ENCODE peak calls at places on chromosomes 6 and 20, in six cellular contexts. I is neural crest cell, S is brain microvascular endothelial cell, Q is spleen, M is fibroblast of the aortic adventitia, N is pancreas. W is an unnamed sample.

GRCh38 chr20:1674990-1675389 is 17.4 kb upstream of the SIRPG start:
- DNase-seq in S (no peak), N (no peak), Q (no peak), I (no peak), M (no peak), W (no peak)

GRCh38 chr6:165662671-165663282 is at the start of gene PDE10A:
- DNase-seq in S (peak; percentile 44), I (peak; percentile 66), M (peak; percentile 63), Q (no peak), N (peak; percentile 63), W (no peak)

GRCh38 chr6:132960720-132961119 is 146.4 kb downstream of the RPS12 start:
- DNase-seq in Q (no peak), S (no peak), I (no peak), M (no peak), N (no peak), W (no peak)

GRCh38 chr20:33791959-33792597 is 19.1 kb upstream of the CHMP4B start:
- DNase-seq in M (peak; percentile 52), Q (peak; percentile 79), S (peak; percentile 60), I (peak; percentile 84), N (peak; percentile 73), W (peak; percentile 73)

GRCh38 chr6:89602136-89602535 is 36.4 kb downstream of the LYRM2 start:
- DNase-seq in Q (no peak), M (no peak), S (no peak), I (no peak), N (no peak), W (no peak)

GRCh38 chr20:50395258-50395729 is 114.9 kb upstream of the PTPN1 start:
- DNase-seq in I (no peak), N (no peak), Q (peak; percentile 85), S (peak; percentile 35), M (no peak), W (peak; percentile 87)

GRCh38 chr6:142693446-142693845 is 251.5 kb downstream of the HIVEP2 start:
- DNase-seq in Q (no peak), M (peak; percentile 73), S (peak; percentile 78), I (no peak), N (no peak), W (no peak)

GRCh38 chr20:44800398-44801046 is 9.8 kb downstream of the RIMS4 start:
- DNase-seq in Q (no peak), M (no peak), N (no peak), S (no peak), I (peak; percentile 29), W (no peak)

GRCh38 chr6:100730581-100730980 is 150.5 kb downstream of the ASCC3 start:
- DNase-seq in S (no peak), M (no peak), N (no peak), I (no peak), Q (no peak), W (no peak)

DNA sequence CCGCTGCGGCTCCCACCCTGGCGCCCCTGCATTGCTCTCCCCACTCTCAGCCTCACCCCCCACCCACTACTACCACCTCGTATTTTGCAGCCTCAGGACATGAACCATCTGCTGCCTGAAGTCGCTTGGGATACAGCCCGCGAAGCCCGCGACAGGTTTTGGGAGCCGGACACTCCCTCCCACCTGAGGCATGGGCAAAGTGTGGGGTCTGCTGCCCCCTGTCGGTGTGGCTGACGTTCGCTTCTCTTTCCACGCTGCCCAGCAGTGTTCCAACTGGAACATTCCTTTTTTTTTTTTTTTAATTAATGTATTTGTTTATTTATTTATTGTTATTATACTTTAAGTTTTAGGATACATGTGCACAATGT is 15.3 kb upstream of the LPA start:
- DNase-seq in I (peak; percentile 62), N (peak; percentile 86), Q (no peak), S (no peak), M (no peak), W (peak; percentile 67)
- TF ChIP-seq CTCF in I (peak; percentile 69), N (peak; percentile 40), Q (no peak), S (peak; percentile 8), M (no peak), W (peak; percentile 13)

GRCh38 chr20:24943196-24943595 is 5.9 kb upstream of the CST7 start:
- DNase-seq in M (no peak), N (peak; percentile 30), I (no peak), S (no peak), Q (peak; percentile 28), W (peak; percentile 21)
- TF ChIP-seq CTCF in M (no peak), N (no peak), I (no peak), S (no peak), Q (no peak), W (no peak)

DNA sequence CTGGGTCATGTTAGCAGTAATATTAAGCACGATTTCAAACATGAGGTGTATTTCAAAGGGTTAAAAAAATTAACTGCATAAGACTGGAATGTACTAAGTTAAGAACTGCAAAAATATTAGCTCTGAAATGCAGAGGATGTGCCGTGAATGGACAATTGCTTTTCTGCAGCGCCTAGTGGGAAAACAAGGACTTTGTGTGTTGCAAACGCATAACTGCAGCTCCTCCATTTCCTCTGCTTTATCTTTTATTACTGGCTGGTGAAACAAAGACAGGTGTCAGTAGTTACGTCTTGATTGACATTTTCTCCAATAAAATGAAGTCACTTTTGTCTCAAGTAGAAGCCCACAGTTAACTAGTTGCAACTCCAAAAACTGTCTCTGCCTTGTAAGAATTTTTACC is 1.7 kb downstream of the PDE7B start:
- DNase-seq in N (no peak), S (peak; percentile 51), I (no peak), M (peak; percentile 69), Q (no peak), W (no peak)
- TF ChIP-seq CTCF in N (no peak), S (peak; percentile 45), I (no peak), M (peak; percentile 37), Q (no peak), W (no peak)

DNA sequence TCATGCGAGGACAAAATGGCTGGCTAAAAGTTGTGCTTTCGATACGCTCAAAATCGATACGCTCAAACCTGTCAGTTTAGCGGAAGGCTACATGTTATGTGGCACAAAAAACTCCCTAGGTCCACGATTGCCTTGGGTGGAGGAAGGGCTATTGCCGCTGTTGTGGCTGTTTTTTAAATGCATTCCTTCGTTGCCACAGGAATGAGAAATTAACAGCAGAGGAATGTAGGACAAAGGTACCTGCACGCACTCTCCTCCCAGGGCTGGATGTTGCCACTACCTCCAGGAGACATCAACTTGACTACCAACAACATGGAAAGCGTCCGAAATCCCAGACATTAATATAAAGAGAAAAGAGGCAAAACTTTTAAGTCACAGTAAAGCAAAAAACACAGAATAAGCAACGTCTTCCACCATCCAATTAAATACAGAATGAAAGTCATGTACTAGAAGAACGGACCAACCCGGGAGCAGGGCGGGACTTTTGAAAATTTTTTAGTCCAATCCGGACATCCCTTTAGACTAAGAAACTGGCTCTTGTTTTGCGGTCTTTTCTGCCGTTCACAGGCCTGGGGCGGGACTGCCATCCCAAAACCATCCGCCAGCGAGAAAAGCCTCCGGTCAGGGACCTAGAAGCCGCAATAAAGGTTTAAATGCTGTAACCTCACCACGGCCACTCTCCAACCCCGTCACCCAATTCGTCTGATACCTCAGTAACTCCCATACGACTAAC is 32.1 kb upstream of the HFE start:
- DNase-seq in S (peak; percentile 97), I (peak; percentile 63), N (peak; percentile 71), M (peak; percentile 98), Q (peak; percentile 93), W (peak; percentile 84)
- TF ChIP-seq CTCF in S (peak; percentile 17), I (peak; percentile 40), N (no peak), M (peak; percentile 3), Q (no peak), W (no peak)